ENCODE peak calls at places on chromosomes 5 and 9, in ten cellular contexts. S is fibroblast of lung; X is Calu3; C is activated CD8-positive, alpha-beta T cell treated with anti-CD3 and anti-CD28 coated beads for 36 hours; M is CD4-positive, alpha-beta T cell; D is PC-9; Y is tibial artery; N is brain microvascular endothelial cell; E is fibroblast of villous mesenchyme; H is fibroblast of pulmonary artery. T is an unnamed sample.

GRCh38 chr5:149791881-149792280 is 61.8 kb downstream of the PPARGC1B start:
- DNase-seq in S (no peak), X (no peak), C (no peak), M (no peak), D (no peak), Y (no peak), N (no peak), E (no peak), H (no peak), T (no peak)

GRCh38 chr5:72556351-72557146 is 49.3 kb upstream of the ZNF366 start:
- DNase-seq in S (peak), X (peak), C (peak), M (no peak), D (no peak), Y (peak), N (peak), E (peak), H (peak), T (no peak)

GRCh38 chr9:137751616-137752015 is 126.0 kb upstream of the CACNA1B start:
- DNase-seq in S (no peak), X (no peak), C (no peak), M (no peak), D (no peak), Y (no peak), N (no peak), E (no peak), H (no peak), T (no peak)

GRCh38 chr9:125444166-125444565 is 182.5 kb downstream of the GAPVD1 start:
- DNase-seq in S (no peak), X (no peak), C (no peak), M (no peak), D (no peak), Y (no peak), N (no peak), E (no peak), H (no peak), T (no peak)

GRCh38 chr5:131328536-131329186 is 64.8 kb downstream of the CDC42SE2 start:
- DNase-seq in S (peak), X (no peak), C (no peak), M (no peak), D (peak), Y (no peak), N (peak), E (peak), H (peak), T (no peak)

GRCh38 chr5:55603947-55604346 is 69.2 kb upstream of the PLPP1 start:
- DNase-seq in S (peak), X (no peak), C (no peak), M (no peak), D (no peak), Y (no peak), N (no peak), E (no peak), H (peak), T (no peak)

GRCh38 chr9:5688109-5688508 is 59.2 kb downstream of the RIC1 start:
- DNase-seq in S (peak), X (no peak), C (no peak), M (no peak), D (no peak), Y (no peak), N (peak), E (peak), H (peak), T (no peak)

GRCh38 chr9:134028076-134028475 is 2.8 kb downstream of the BRD3OS start:
- DNase-seq in S (no peak), X (no peak), C (no peak), M (no peak), D (no peak), Y (no peak), N (no peak), E (no peak), H (no peak), T (no peak)

GRCh38 chr9:137387034-137387890 is 35.7 kb downstream of the EXD3 start:
- DNase-seq in S (no peak), X (no peak), C (peak), M (peak), D (no peak), Y (no peak), N (no peak), E (no peak), H (peak), T (no peak)

GRCh38 chr9:134677743-134678142 is 36.1 kb downstream of the COL5A1 start:
- DNase-seq in S (no peak), X (no peak), C (no peak), M (no peak), D (no peak), Y (no peak), N (no peak), E (no peak), H (no peak), T (no peak)

GRCh38 chr9:111959960-111960359 is 63.3 kb downstream of the UGCG start:
- DNase-seq in S (peak), X (no peak), C (no peak), M (no peak), D (no peak), Y (no peak), N (peak), E (peak), H (peak), T (no peak)

GRCh38 chr5:10863763-10864383 is 102.8 kb upstream of the DAP start:
- DNase-seq in S (peak), X (peak), C (peak), M (peak), D (no peak), Y (peak), N (peak), E (peak), H (peak), T (peak)

GRCh38 chr9:22010881-22011625 is 1.9 kb upstream of the CDKN2B start:
- DNase-seq in S (peak), X (no peak), C (peak), M (no peak), D (no peak), Y (no peak), N (no peak), E (peak), H (peak), T (no peak)

GRCh38 chr9:38214441-38214840 is 145.4 kb upstream of the SHB start:
- DNase-seq in S (no peak), X (no peak), C (no peak), M (no peak), D (no peak), Y (no peak), N (no peak), E (no peak), H (no peak), T (no peak)

GRCh38 chr9:18447131-18447530 is 26.8 kb upstream of the ADAMTSL1 start:
- DNase-seq in S (peak), X (no peak), C (no peak), M (no peak), D (no peak), Y (peak), N (no peak), E (peak), H (no peak), T (no peak)

GRCh38 chr5:113380299-113381014 is 54.3 kb downstream of the TSSK1B start:
- DNase-seq in S (no peak), X (no peak), C (peak), M (no peak), D (no peak), Y (no peak), N (no peak), E (peak), H (peak), T (no peak)

GRCh38 chr5:28516657-28517175 is 1478.3 kb upstream of the CDH9 start:
- DNase-seq in S (no peak), X (no peak), C (no peak), M (no peak), D (no peak), Y (no peak), N (peak), E (no peak), H (no peak), T (no peak)

GRCh38 chr9:127720865-127721227 is 5.0 kb downstream of the TTC16 start:
- DNase-seq in S (no peak), X (no peak), C (no peak), M (no peak), D (no peak), Y (no peak), N (no peak), E (no peak), H (no peak), T (no peak)

GRCh38 chr9:92943062-92943616 is 4.2 kb upstream of the FGD3 start:
- DNase-seq in S (no peak), X (no peak), C (no peak), M (no peak), D (no peak), Y (no peak), N (no peak), E (no peak), H (no peak), T (no peak)

GRCh38 chr9:109779711-109780452 is at the start of gene PALM2AKAP2:
- DNase-seq in S (peak), X (peak), C (no peak), M (no peak), D (peak), Y (peak), N (peak), E (peak), H (peak), T (no peak)

GRCh38 chr5:39428639-39429038 is 3.9 kb upstream of the DAB2 start:
- DNase-seq in S (no peak), X (no peak), C (no peak), M (no peak), D (no peak), Y (no peak), N (no peak), E (no peak), H (no peak), T (no peak)

GRCh38 chr9:126057461-126057860 is 269.2 kb upstream of the MVB12B start:
- DNase-seq in S (no peak), X (no peak), C (no peak), M (no peak), D (no peak), Y (no peak), N (no peak), E (no peak), H (no peak), T (no peak)

GRCh38 chr9:136690104-136690840 is 3.0 kb upstream of the AGPAT2 start:
- DNase-seq in S (no peak), X (no peak), C (no peak), M (no peak), D (no peak), Y (no peak), N (no peak), E (no peak), H (no peak), T (no peak)

GRCh38 chr5:67090593-67090992 is 106.0 kb downstream of the CD180 start:
- DNase-seq in S (no peak), X (no peak), C (no peak), M (no peak), D (no peak), Y (no peak), N (no peak), E (no peak), H (no peak), T (no peak)

GRCh38 chr9:123637940-123638634 is 282.1 kb downstream of the CRB2 start:
- DNase-seq in S (no peak), X (no peak), C (peak), M (no peak), D (no peak), Y (no peak), N (no peak), E (peak), H (no peak), T (no peak)

GRCh38 chr5:172350212-172351181 is 66.9 kb upstream of the UBTD2 start:
- DNase-seq in S (no peak), X (no peak), C (no peak), M (no peak), D (no peak), Y (no peak), N (no peak), E (no peak), H (no peak), T (peak)

GRCh38 chr9:99680191-99680590 is 141.5 kb upstream of the NR4A3 start:
- DNase-seq in S (peak), X (no peak), C (no peak), M (no peak), D (no peak), Y (no peak), N (peak), E (peak), H (no peak), T (no peak)

GRCh38 chr5:136501133-136501532 is 135.8 kb upstream of the TRPC7 start:
- DNase-seq in S (no peak), X (no peak), C (no peak), M (no peak), D (no peak), Y (no peak), N (no peak), E (no peak), H (no peak), T (no peak)

GRCh38 chr5:178667109-178667508 is 40.3 kb upstream of the CLK4 start:
- DNase-seq in S (no peak), X (no peak), C (no peak), M (no peak), D (no peak), Y (no peak), N (no peak), E (no peak), H (no peak), T (no peak)

GRCh38 chr5:52809884-52810283 is 22.2 kb downstream of the ITGA1 start:
- DNase-seq in S (peak), X (no peak), C (no peak), M (no peak), D (peak), Y (no peak), N (no peak), E (peak), H (no peak), T (no peak)

GRCh38 chr5:56829137-56829536 is 13.8 kb downstream of the MAP3K1 start:
- DNase-seq in S (no peak), X (peak), C (peak), M (peak), D (peak), Y (no peak), N (peak), E (no peak), H (no peak), T (no peak)

GRCh38 chr5:133991171-133991910 is 13.4 kb downstream of the VDAC1 start:
- DNase-seq in S (no peak), X (no peak), C (no peak), M (no peak), D (no peak), Y (no peak), N (no peak), E (no peak), H (no peak), T (no peak)

GRCh38 chr5:175683921-175684320 is 26.1 kb downstream of the HRH2 start:
- DNase-seq in S (no peak), X (no peak), C (no peak), M (no peak), D (no peak), Y (no peak), N (no peak), E (no peak), H (no peak), T (no peak)

GRCh38 chr5:175686396-175686795 is 28.5 kb downstream of the HRH2 start:
- DNase-seq in S (no peak), X (no peak), C (no peak), M (no peak), D (no peak), Y (no peak), N (no peak), E (no peak), H (no peak), T (no peak)

GRCh38 chr5:175685701-175686350 is 28.0 kb downstream of the HRH2 start:
- DNase-seq in S (no peak), X (no peak), C (no peak), M (no peak), D (no peak), Y (no peak), N (no peak), E (no peak), H (no peak), T (no peak)

GRCh38 chr5:175683231-175683630 is 25.4 kb downstream of the HRH2 start:
- DNase-seq in S (no peak), X (no peak), C (no peak), M (no peak), D (no peak), Y (no peak), N (no peak), E (no peak), H (no peak), T (no peak)

GRCh38 chr5:175684931-175685330 is 27.1 kb downstream of the HRH2 start:
- DNase-seq in S (no peak), X (no peak), C (no peak), M (no peak), D (no peak), Y (no peak), N (no peak), E (no peak), H (no peak), T (no peak)
- TF ChIP-seq CTCF in S (no peak), X (no peak), C (no peak), M (no peak), D (no peak), Y (no peak), N (no peak), E (no peak), H (no peak), T (no peak)

DNA sequence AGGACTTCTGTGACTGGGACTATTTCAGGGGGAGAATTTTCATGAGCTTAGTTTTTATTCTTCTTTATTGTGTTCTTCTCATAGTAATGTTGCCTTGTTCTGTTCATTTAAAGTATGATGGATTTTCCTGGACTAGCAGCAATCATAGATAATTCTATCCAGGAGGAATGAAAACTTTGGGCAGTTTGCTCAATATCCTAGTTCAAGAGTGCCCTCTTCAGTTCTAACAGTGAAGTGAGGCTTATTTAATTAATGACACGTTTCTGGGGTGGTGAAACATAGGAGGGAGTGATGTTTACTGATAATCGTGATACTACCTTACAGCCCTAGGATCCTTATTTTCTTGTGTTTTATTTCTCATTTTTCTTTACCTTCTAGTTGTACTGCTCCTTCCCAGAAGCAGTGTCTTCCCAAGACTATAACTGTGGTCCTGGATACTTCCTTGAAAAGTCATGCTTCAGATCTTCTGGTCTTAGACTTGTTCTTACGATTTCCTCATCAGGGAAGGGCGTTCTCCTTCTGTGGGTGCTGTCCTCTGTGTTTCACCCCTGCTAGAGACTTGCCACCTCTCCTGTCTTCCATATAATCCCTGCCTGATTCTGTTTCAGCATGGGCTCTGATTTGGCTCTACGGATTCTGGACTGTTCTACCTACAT is 57.4 kb downstream of the CFAP95 start:
- DNase-seq in S (peak), X (no peak), C (no peak), M (no peak), D (peak), Y (no peak), N (no peak), E (peak), H (peak), T (no peak)
- TF ChIP-seq CTCF in S (peak), X (peak), C (peak), M (peak), D (peak), Y (peak), N (peak), E (peak), H (peak), T (peak)

GRCh38 chr5:128537999-128538248 is at the start of gene FBN2:
- DNase-seq in S (no peak), X (no peak), C (no peak), M (no peak), D (no peak), Y (no peak), N (no peak), E (no peak), H (no peak), T (no peak)

GRCh38 chr5:128536229-128536860 is 1.7 kb downstream of the FBN2 start:
- DNase-seq in S (peak), X (no peak), C (no peak), M (no peak), D (no peak), Y (no peak), N (peak), E (peak), H (peak), T (no peak)

GRCh38 chr5:128537306-128537998 is 593 bp downstream of the FBN2 start:
- DNase-seq in S (peak), X (no peak), C (peak), M (no peak), D (no peak), Y (peak), N (peak), E (peak), H (peak), T (no peak)

GRCh38 chr5:128538249-128539037 is 398 bp upstream of the FBN2 start:
- DNase-seq in S (peak), X (peak), C (no peak), M (no peak), D (no peak), Y (peak), N (peak), E (peak), H (peak), T (no peak)

DNA sequence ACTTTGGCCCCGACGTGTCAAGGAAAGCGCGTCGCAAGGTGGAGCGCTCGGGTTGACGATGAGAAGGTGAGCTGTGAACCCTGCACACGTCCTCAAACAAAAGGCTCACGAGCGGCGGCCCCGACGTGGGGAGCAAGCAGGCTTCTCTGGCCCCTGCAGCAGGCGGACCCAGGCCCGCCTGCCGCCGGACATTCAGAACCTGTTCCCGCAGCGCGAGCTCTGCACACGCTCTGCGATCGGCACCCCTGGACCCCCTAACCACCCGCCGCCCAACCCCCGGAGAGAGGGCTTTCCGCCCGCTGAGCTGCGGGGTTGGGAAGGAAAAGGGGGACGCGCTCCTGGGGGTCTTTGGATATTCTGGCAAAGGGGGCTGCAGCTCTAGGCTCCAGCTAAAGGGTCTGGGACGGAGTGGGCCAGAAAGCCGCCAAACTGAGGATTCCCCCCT is 1.2 kb downstream of the FBN2 start:
- DNase-seq in S (peak), X (no peak), C (no peak), M (no peak), D (no peak), Y (no peak), N (no peak), E (peak), H (peak), T (no peak)
- TF ChIP-seq CTCF in S (no peak), X (no peak), C (no peak), M (no peak), D (no peak), Y (no peak), N (peak), E (no peak), H (peak), T (no peak)

GRCh38 chr9:90870646-90871326 is 69.2 kb downstream of the SYK start:
- DNase-seq in S (peak), X (peak), C (peak), M (peak), D (no peak), Y (no peak), N (peak), E (peak), H (peak), T (no peak)

GRCh38 chr9:90871327-90871935 is 69.8 kb downstream of the SYK start:
- DNase-seq in S (no peak), X (no peak), C (no peak), M (no peak), D (no peak), Y (no peak), N (no peak), E (no peak), H (no peak), T (no peak)

GRCh38 chr9:90873422-90873821 is 71.8 kb downstream of the SYK start:
- DNase-seq in S (no peak), X (no peak), C (no peak), M (no peak), D (no peak), Y (no peak), N (no peak), E (no peak), H (no peak), T (no peak)

GRCh38 chr9:90872835-90873294 is 71.2 kb downstream of the SYK start:
- DNase-seq in S (no peak), X (no peak), C (no peak), M (no peak), D (no peak), Y (no peak), N (no peak), E (no peak), H (no peak), T (no peak)

GRCh38 chr9:90874194-90874593 is 72.6 kb downstream of the SYK start:
- DNase-seq in S (no peak), X (no peak), C (no peak), M (no peak), D (no peak), Y (no peak), N (no peak), E (no peak), H (no peak), T (no peak)
- TF ChIP-seq CTCF in S (no peak), X (no peak), C (no peak), M (no peak), D (no peak), Y (no peak), N (no peak), E (peak), H (no peak), T (no peak)

DNA sequence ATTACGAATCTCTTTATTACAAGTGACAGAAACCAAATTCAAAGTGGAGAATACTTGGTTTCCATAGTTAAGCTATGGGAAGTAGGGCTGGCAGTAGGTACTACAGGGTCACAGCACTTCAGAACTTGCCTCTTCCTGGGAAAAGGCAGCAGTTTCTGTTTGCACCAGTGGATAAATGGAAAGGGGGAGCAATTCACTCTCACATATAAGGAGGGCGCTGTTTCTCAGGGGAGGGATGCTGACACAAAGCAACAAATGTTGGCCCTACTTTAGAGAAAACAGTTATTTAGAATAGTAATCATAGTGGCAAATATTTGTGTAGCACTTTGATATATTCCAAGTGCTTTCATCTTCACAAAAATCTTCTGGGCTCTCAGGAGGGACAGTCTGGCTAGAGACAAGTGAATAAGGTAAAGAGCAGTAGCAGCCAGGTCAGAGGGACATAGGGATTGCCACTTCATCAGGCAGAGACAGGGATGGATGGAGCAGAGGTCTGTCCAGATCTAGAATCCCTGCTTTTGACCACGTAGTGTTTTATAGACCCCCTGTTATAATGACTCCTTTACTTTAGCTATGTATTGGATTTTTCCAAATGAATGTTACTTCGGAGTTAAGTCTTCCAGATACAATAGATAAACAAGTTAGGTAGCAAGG is 554.8 kb upstream of the SGCD start:
- DNase-seq in S (no peak), X (no peak), C (no peak), M (no peak), D (no peak), Y (no peak), N (no peak), E (no peak), H (no peak), T (no peak)
- TF ChIP-seq CTCF in S (no peak), X (no peak), C (no peak), M (no peak), D (no peak), Y (no peak), N (no peak), E (no peak), H (no peak), T (no peak)